ENCODE peak calls at places on chromosomes 7 and 10, in nine cellular contexts. N, F, Z, E, Q, U, H, D and A are unnamed samples.

GRCh38 chr10:90652519-90652918 is 205.3 kb downstream of the HTR7 start:
- DNase-seq in U (peak; percentile 56), Z (no peak), F (no peak), H (no peak), Q (no peak), E (peak; percentile 37), D (no peak), N (no peak), A (no peak)

GRCh38 chr7:91164531-91164930 is 99.7 kb upstream of the FZD1 start:
- DNase-seq in Z (no peak), H (no peak), E (no peak), Q (no peak), N (no peak), F (no peak), U (no peak), D (no peak), A (no peak)

GRCh38 chr10:48940958-48941357 is 1.3 kb upstream of the LRRC18 start:
- DNase-seq in U (peak; percentile 10), Q (peak; percentile 43), H (no peak), F (no peak), Z (no peak), D (no peak), E (no peak), N (no peak), A (no peak)

GRCh38 chr7:8408871-8409270 is 24.5 kb upstream of the NXPH1 start:
- DNase-seq in Z (no peak), Q (no peak), D (no peak), H (no peak), N (no peak), U (no peak), E (no peak), F (no peak), A (no peak)

GRCh38 chr7:56062382-56062781 is 1.7 kb upstream of the SUMF2 start:
- DNase-seq in H (no peak), Q (no peak), D (no peak), E (no peak), Z (no peak), F (no peak), N (no peak), U (peak; percentile 69), A (no peak)

GRCh38 chr7:151459726-151460473 is 20.0 kb upstream of the CRYGN start:
- DNase-seq in N (peak; percentile 50), Z (peak; percentile 67), U (peak; percentile 76), Q (peak; percentile 97), F (peak; percentile 72), E (peak; percentile 68), D (no peak), H (peak; percentile 93), A (no peak)

GRCh38 chr10:62850646-62851045 is 34.5 kb upstream of the EGR2 start:
- DNase-seq in N (no peak), Q (no peak), Z (no peak), E (no peak), D (no peak), H (no peak), U (no peak), F (no peak), A (no peak)

GRCh38 chr7:135774284-135774683 is 25.7 kb upstream of the FAM180A start:
- DNase-seq in H (no peak), Q (peak; percentile 57), N (no peak), F (no peak), D (no peak), U (no peak), E (peak; percentile 42), Z (no peak), A (no peak)

GRCh38 chr7:88344956-88345832 is 38.5 kb upstream of the STEAP4 start:
- DNase-seq in F (peak; percentile 74), D (no peak), E (no peak), Z (peak; percentile 16), U (peak; percentile 28), N (peak; percentile 12), H (peak; percentile 26), Q (no peak), A (peak; percentile 38)

GRCh38 chr7:33794419-33794818 is 110.9 kb upstream of the BMPER start:
- DNase-seq in N (no peak), D (no peak), Z (no peak), E (no peak), U (no peak), F (no peak), H (no peak), Q (no peak), A (no peak)

GRCh38 chr7:79272066-79272669 is 181.3 kb downstream of the MAGI2 start:
- DNase-seq in Q (no peak), N (no peak), U (no peak), F (no peak), E (no peak), H (no peak), Z (no peak), D (no peak), A (no peak)

GRCh38 chr7:151131622-151132293 is 35.7 kb downstream of the GBX1 start:
- DNase-seq in N (peak; percentile 76), F (peak; percentile 41), Q (no peak), Z (no peak), D (no peak), H (no peak), U (no peak), E (no peak), A (no peak)

GRCh38 chr7:69630292-69630691 is 32.0 kb downstream of the AUTS2 start:
- DNase-seq in F (no peak), N (no peak), E (no peak), D (no peak), Q (no peak), Z (no peak), U (peak; percentile 72), H (no peak), A (no peak)

GRCh38 chr10:101250136-101250535 is 20.9 kb upstream of the LBX1 start:
- DNase-seq in H (no peak), Z (no peak), E (no peak), N (no peak), D (no peak), Q (no peak), U (no peak), F (no peak), A (no peak)

GRCh38 chr7:136859798-136860197 is 8.7 kb upstream of the CHRM2 start:
- DNase-seq in H (no peak), N (no peak), F (no peak), Z (no peak), E (no peak), Q (no peak), U (no peak), D (no peak), A (no peak)

GRCh38 chr10:19832624-19833507 is 16.6 kb downstream of the PLXDC2 start:
- DNase-seq in D (no peak), H (no peak), N (no peak), Q (no peak), Z (no peak), F (no peak), U (no peak), E (peak; percentile 89), A (no peak)

GRCh38 chr10:72037811-72038210 is 50.5 kb downstream of the SPOCK2 start:
- DNase-seq in D (no peak), N (no peak), F (no peak), Z (peak; percentile 55), E (no peak), Q (no peak), H (no peak), U (no peak), A (no peak)

GRCh38 chr10:18743926-18744325 is 84.7 kb downstream of the ARL5B start:
- DNase-seq in Q (no peak), D (no peak), H (no peak), N (no peak), F (no peak), U (no peak), E (no peak), Z (no peak), A (no peak)

GRCh38 chr10:22479419-22479818 is 134.1 kb downstream of the SPAG6 start:
- DNase-seq in F (no peak), Q (no peak), Z (no peak), U (no peak), E (no peak), N (no peak), D (no peak), H (no peak), A (no peak)

GRCh38 chr7:116546916-116547315 is 22.1 kb downstream of the CAV1 start:
- DNase-seq in F (no peak), Q (no peak), E (no peak), D (no peak), N (no peak), H (no peak), Z (no peak), U (no peak), A (no peak)

GRCh38 chr7:99997545-99998137 is 17.8 kb upstream of the ZKSCAN1 start:
- DNase-seq in N (no peak), Q (no peak), U (no peak), D (peak; percentile 46), H (peak; percentile 23), E (no peak), Z (peak; percentile 81), F (peak; percentile 68), A (no peak)

GRCh38 chr10:33376976-33377657 is 42.6 kb upstream of the NRP1 start:
- DNase-seq in U (peak; percentile 21), E (peak; percentile 82), Z (no peak), F (no peak), N (no peak), D (no peak), H (no peak), Q (no peak), A (no peak)

GRCh38 chr7:52726986-52727385 is 308.4 kb upstream of the POM121L12 start:
- DNase-seq in D (no peak), N (no peak), F (no peak), Q (no peak), E (no peak), Z (no peak), H (no peak), U (no peak), A (no peak)

GRCh38 chr10:121741246-121741645 is 143.0 kb upstream of the FGFR2 start:
- DNase-seq in E (peak; percentile 28), N (no peak), F (no peak), Q (no peak), D (no peak), U (peak; percentile 11), Z (no peak), H (no peak), A (no peak)

GRCh38 chr7:132080967-132081668 is 495.2 kb downstream of the PLXNA4 start:
- DNase-seq in H (peak; percentile 62), Q (peak; percentile 75), E (no peak), F (no peak), Z (no peak), N (no peak), U (no peak), D (no peak), A (no peak)